ENCODE peak calls at places on chromosomes 6 and 20, in eight cellular contexts. N is pancreas, D is astrocyte of the spinal cord, U is neural crest cell, S is endodermal cell, J is GM06990, K is ACHN, M is osteocyte. R is an unnamed sample.

GRCh38 chr6:149212892-149213786 is 104.4 kb upstream of the TAB2 start:
- DNase-seq in U (no peak), S (no peak), N (no peak), M (no peak), K (no peak), J (no peak), D (no peak), R (no peak)

GRCh38 chr6:5752282-5752681 is 254.4 kb downstream of the NRN1 start:
- DNase-seq in N (no peak), K (no peak), J (no peak), D (peak; percentile 73), M (no peak), S (peak; percentile 86), U (no peak), R (peak; percentile 80)

GRCh38 chr6:3484240-3484639 is 27.4 kb upstream of the SLC22A23 start:
- DNase-seq in S (no peak), U (no peak), J (no peak), N (no peak), M (no peak), D (peak; percentile 82), K (no peak), R (peak; percentile 84)

GRCh38 chr6:150537893-150538292 is 61.8 kb upstream of the PLEKHG1 start:
- DNase-seq in D (no peak), K (no peak), S (no peak), U (no peak), M (no peak), J (no peak), N (no peak), R (no peak)

GRCh38 chr20:43529457-43530153 is 22.1 kb downstream of the L3MBTL1 start:
- DNase-seq in M (no peak), U (no peak), N (no peak), K (no peak), S (no peak), D (no peak), J (no peak), R (peak; percentile 39)

GRCh38 chr6:78076371-78076770 is 423.5 kb downstream of the MEI4 start:
- DNase-seq in J (no peak), S (no peak), D (no peak), U (no peak), K (no peak), N (no peak), M (no peak), R (no peak)

GRCh38 chr6:117137711-117138110 is 127.6 kb upstream of the VGLL2 start:
- DNase-seq in D (no peak), S (no peak), J (no peak), K (no peak), N (no peak), M (no peak), U (no peak), R (no peak)

GRCh38 chr6:75986935-75987334 is 85.5 kb downstream of the IMPG1 start:
- DNase-seq in D (no peak), M (no peak), U (no peak), J (no peak), S (no peak), N (no peak), K (no peak), R (no peak)

GRCh38 chr20:11807070-11807741 is 110.5 kb upstream of the BTBD3 start:
- DNase-seq in D (peak; percentile 92), N (no peak), K (peak; percentile 67), M (no peak), U (no peak), S (no peak), J (no peak), R (no peak)

GRCh38 chr20:15297059-15297875 is 959.9 kb upstream of the FLRT3 start:
- DNase-seq in D (no peak), J (no peak), U (no peak), N (peak; percentile 18), M (no peak), K (no peak), S (no peak), R (no peak)

GRCh38 chr6:31587791-31588777 is 2.0 kb downstream of the LST1 start:
- DNase-seq in U (no peak), N (no peak), M (no peak), J (no peak), S (no peak), K (no peak), D (no peak), R (no peak)

GRCh38 chr6:147108256-147108910 is 95.8 kb upstream of the STXBP5 start:
- DNase-seq in J (no peak), S (no peak), U (no peak), M (no peak), D (no peak), K (no peak), N (no peak), R (no peak)

GRCh38 chr6:166704171-166704570 is 77.1 kb upstream of the RPS6KA2 start:
- DNase-seq in N (no peak), S (no peak), M (no peak), K (no peak), U (no peak), D (no peak), J (no peak), R (no peak)

GRCh38 chr6:13545885-13546284 is 28.5 kb upstream of the SIRT5 start:
- DNase-seq in K (no peak), U (no peak), M (no peak), J (no peak), N (no peak), D (no peak), S (no peak), R (no peak)

GRCh38 chr6:98839788-98840361 is 5.5 kb downstream of the POU3F2 start:
- DNase-seq in M (no peak), J (no peak), S (peak; percentile 66), D (peak; percentile 58), K (peak; percentile 19), N (no peak), U (no peak), R (peak; percentile 71)

GRCh38 chr6:54188832-54189231 is 77.6 kb downstream of the MLIP start:
- DNase-seq in K (no peak), D (no peak), S (no peak), M (no peak), N (no peak), J (no peak), U (no peak), R (no peak)

GRCh38 chr6:119484598-119484997 is 135.0 kb upstream of the MAN1A1 start:
- DNase-seq in U (no peak), S (no peak), M (no peak), N (no peak), J (no peak), D (peak; percentile 88), K (peak; percentile 8), R (peak; percentile 76)

GRCh38 chr6:148973809-148974208 is 227.0 kb downstream of the UST start:
- DNase-seq in S (peak; percentile 68), U (no peak), N (no peak), K (peak; percentile 27), D (peak; percentile 62), J (no peak), M (no peak), R (no peak)

GRCh38 chr6:106973841-106974336 is 640 bp downstream of the CD24 start:
- DNase-seq in N (peak; percentile 36), S (peak; percentile 72), K (no peak), U (peak; percentile 36), D (peak; percentile 22), J (peak; percentile 40), M (no peak), R (peak; percentile 62)

GRCh38 chr6:18861182-18861581 is 474.0 kb downstream of the RNF144B start:
- DNase-seq in D (no peak), U (no peak), J (no peak), K (no peak), M (no peak), S (no peak), N (no peak), R (no peak)

GRCh38 chr6:13311155-13311554 is 17.2 kb downstream of the TBC1D7 start:
- DNase-seq in K (no peak), N (no peak), D (no peak), S (no peak), M (no peak), J (no peak), U (no peak), R (no peak)

GRCh38 chr20:21505810-21506530 is 7.9 kb downstream of the NKX2-2 start:
- DNase-seq in S (peak; percentile 90), D (no peak), N (no peak), M (no peak), U (peak; percentile 77), J (no peak), K (peak; percentile 73), R (peak; percentile 75)

GRCh38 chr20:40953856-40954255 is 74.8 kb upstream of the TOP1 start:
- DNase-seq in J (no peak), M (peak; percentile 25), D (peak; percentile 67), K (no peak), U (no peak), S (no peak), N (no peak), R (peak; percentile 20)

GRCh38 chr20:20373046-20373706 is 5.3 kb downstream of the INSM1 start:
- DNase-seq in D (peak; percentile 20), S (no peak), J (no peak), N (no peak), K (peak; percentile 21), M (no peak), U (no peak), R (peak; percentile 88)

GRCh38 chr6:1613631-1614447 is 4.1 kb downstream of the FOXC1 start:
- DNase-seq in M (no peak), K (peak; percentile 43), J (no peak), U (no peak), D (no peak), S (peak; percentile 92), N (no peak), R (peak; percentile 76)

GRCh38 chr20:49318430-49319203 is 40.8 kb upstream of the ZNFX1 start:
- DNase-seq in K (no peak), N (no peak), M (no peak), S (peak; percentile 76), J (no peak), D (no peak), U (no peak), R (peak; percentile 58)

GRCh38 chr6:166645928-166646327 is 18.9 kb upstream of the RPS6KA2 start:
- DNase-seq in M (no peak), K (no peak), D (no peak), S (no peak), U (no peak), N (no peak), J (no peak), R (no peak)

GRCh38 chr6:4812068-4812467 is 35.9 kb downstream of the CDYL start:
- DNase-seq in J (no peak), M (no peak), S (no peak), N (no peak), U (no peak), D (no peak), K (no peak), R (no peak)

GRCh38 chr6:26233608-26234420 is 131.2 kb upstream of the BTN3A2 start:
- DNase-seq in D (peak; percentile 73), S (peak; percentile 82), M (no peak), J (peak; percentile 88), N (no peak), K (peak; percentile 62), U (no peak), R (peak; percentile 76)

R was measured in islet precursor cell.